ENCODE peak calls at places on chromosomes 12 and 14, in nine cellular contexts. S, J, A, T, O, K, G, M and Y are unnamed samples.

GRCh38 chr14:23725528-23725927 is 89.4 kb downstream of the DHRS2 start:
- DNase-seq in S (no peak), J (no peak), A (no peak), T (no peak), O (no peak), K (no peak), G (no peak), M (no peak), Y (no peak)

GRCh38 chr12:39764944-39765560 is 145.4 kb upstream of the ABCD2 start:
- DNase-seq in S (no peak), J (no peak), A (peak; percentile 82), T (no peak), O (no peak), K (peak; percentile 59), G (peak; percentile 55), M (peak; percentile 78), Y (no peak)

GRCh38 chr14:52563120-52563519 is 10.5 kb downstream of the GPR137C start:
- DNase-seq in S (no peak), J (no peak), A (peak; percentile 17), T (no peak), O (no peak), K (peak; percentile 76), G (no peak), M (peak; percentile 84), Y (no peak)

GRCh38 chr14:100878271-100879146 is 25.0 kb downstream of the RTL1 start:
- DNase-seq in S (no peak), J (no peak), A (no peak), T (no peak), O (peak; percentile 28), K (no peak), G (no peak), M (no peak), Y (no peak)

GRCh38 chr12:21026302-21026701 is 104.7 kb upstream of the SLCO1B1 start:
- DNase-seq in S (no peak), J (no peak), A (no peak), T (no peak), O (no peak), K (no peak), G (peak; percentile 15), M (no peak), Y (no peak)

GRCh38 chr12:47997321-47997720 is 7.0 kb downstream of the COL2A1 start:
- DNase-seq in S (no peak), J (no peak), A (no peak), T (no peak), O (no peak), K (no peak), G (no peak), M (no peak), Y (no peak)

GRCh38 chr14:28142400-28143015 is 624.1 kb upstream of the FOXG1 start:
- DNase-seq in S (no peak), J (peak; percentile 36), A (peak; percentile 10), T (no peak), O (no peak), K (peak; percentile 1), G (peak; percentile 29), M (no peak), Y (no peak)

GRCh38 chr12:124506145-124506831 is 61.1 kb downstream of the NCOR2 start:
- DNase-seq in S (peak; percentile 82), J (peak; percentile 72), A (peak; percentile 69), T (no peak), O (peak; percentile 96), K (peak; percentile 78), G (no peak), M (peak; percentile 76), Y (no peak)

GRCh38 chr12:29614926-29615325 is 117.4 kb upstream of the OVCH1 start:
- DNase-seq in S (no peak), J (no peak), A (peak; percentile 80), T (no peak), O (no peak), K (peak; percentile 68), G (no peak), M (peak; percentile 38), Y (no peak)

GRCh38 chr12:111045941-111046340 is 125.6 kb upstream of the MYL2 start:
- DNase-seq in S (no peak), J (no peak), A (no peak), T (no peak), O (no peak), K (no peak), G (no peak), M (no peak), Y (no peak)

GRCh38 chr12:21697829-21698630 is 40.4 kb upstream of the LDHB start:
- DNase-seq in S (no peak), J (no peak), A (peak; percentile 79), T (peak; percentile 23), O (no peak), K (peak; percentile 59), G (peak; percentile 42), M (peak; percentile 48), Y (no peak)

GRCh38 chr14:97178781-97179180 is 381.6 kb downstream of the VRK1 start:
- DNase-seq in S (no peak), J (no peak), A (no peak), T (no peak), O (no peak), K (no peak), G (no peak), M (peak; percentile 45), Y (no peak)

GRCh38 chr12:28569698-28570411 is 379.6 kb downstream of the CCDC91 start:
- DNase-seq in S (no peak), J (no peak), A (peak; percentile 84), T (no peak), O (no peak), K (peak; percentile 88), G (peak; percentile 61), M (peak; percentile 82), Y (no peak)

GRCh38 chr12:48060474-48060873 is 45.4 kb downstream of the SENP1 start:
- DNase-seq in S (no peak), J (no peak), A (no peak), T (no peak), O (no peak), K (no peak), G (no peak), M (no peak), Y (no peak)

GRCh38 chr14:31090872-31091764 is 64.9 kb upstream of the STRN3 start:
- DNase-seq in S (no peak), J (no peak), A (peak; percentile 94), T (no peak), O (no peak), K (peak; percentile 95), G (peak; percentile 74), M (peak; percentile 96), Y (no peak)

GRCh38 chr12:90024261-90024660 is 315.6 kb upstream of the ATP2B1 start:
- DNase-seq in S (no peak), J (no peak), A (peak; percentile 75), T (no peak), O (no peak), K (peak; percentile 67), G (peak; percentile 62), M (peak; percentile 6), Y (no peak)

GRCh38 chr12:128418944-128419343 is 152.0 kb downstream of the TMEM132C start:
- DNase-seq in S (no peak), J (no peak), A (no peak), T (no peak), O (no peak), K (no peak), G (no peak), M (no peak), Y (no peak)

GRCh38 chr14:24366375-24366663 is 1.7 kb upstream of the NFATC4 start:
- DNase-seq in S (no peak), J (no peak), A (no peak), T (no peak), O (no peak), K (no peak), G (no peak), M (no peak), Y (no peak)

GRCh38 chr14:68686212-68686478 is 106.7 kb downstream of the ZFP36L1 start:
- DNase-seq in S (no peak), J (no peak), A (no peak), T (no peak), O (no peak), K (no peak), G (no peak), M (no peak), Y (no peak)

GRCh38 chr12:85568395-85569103 is 267.7 kb downstream of the RASSF9 start:
- DNase-seq in S (no peak), J (no peak), A (no peak), T (no peak), O (no peak), K (no peak), G (no peak), M (no peak), Y (no peak)

GRCh38 chr14:68762944-68763831 is 29.7 kb downstream of the ZFP36L1 start:
- DNase-seq in S (no peak), J (peak; percentile 87), A (peak; percentile 46), T (no peak), O (peak; percentile 95), K (peak; percentile 75), G (no peak), M (peak; percentile 92), Y (peak; percentile 77)

GRCh38 chr14:74855021-74855420 is 20.9 kb downstream of the PROX2 start:
- DNase-seq in S (no peak), J (no peak), A (no peak), T (no peak), O (no peak), K (no peak), G (no peak), M (no peak), Y (no peak)

GRCh38 chr12:68342966-68343365 is 10.8 kb upstream of the MDM1 start:
- DNase-seq in S (no peak), J (no peak), A (no peak), T (no peak), O (no peak), K (no peak), G (no peak), M (no peak), Y (peak; percentile 10)

GRCh38 chr12:30795410-30795659 is 40.6 kb upstream of the CAPRIN2 start:
- DNase-seq in S (no peak), J (no peak), A (no peak), T (peak; percentile 16), O (no peak), K (no peak), G (no peak), M (no peak), Y (no peak)
- H3K4me3 ChIP-seq in S (peak overlapping the region; percentile 68), J (no peak overlapping the region), A (peak overlapping the region; percentile 85), T (peak overlapping the region; percentile 41), O (peak overlapping the region; percentile 46), K (peak overlapping the region; percentile 73), G (peak overlapping the region; percentile 73), M (peak overlapping the region; percentile 88), Y (no peak overlapping the region)

GRCh38 chr12:779745-780734 is 27.7 kb downstream of the WNK1 start:
- DNase-seq in S (no peak), J (no peak), A (peak; percentile 68), T (no peak), O (no peak), K (peak; percentile 59), G (peak; percentile 39), M (peak; percentile 80), Y (no peak)
- H3K4me3 ChIP-seq in S (no peak overlapping the region), J (no peak overlapping the region), A (peak overlapping the region; percentile 65), T (peak overlapping the region; percentile 2), O (no peak overlapping the region), K (peak overlapping the region; percentile 9), G (peak overlapping the region; percentile 23), M (peak overlapping the region; percentile 55), Y (no peak overlapping the region)

GRCh38 chr12:114671321-114671663 is 12.7 kb downstream of the TBX3 start:
- DNase-seq in S (no peak), J (peak; percentile 41), A (peak; percentile 39), T (no peak), O (no peak), K (peak; percentile 31), G (no peak), M (peak; percentile 19), Y (no peak)
- H3K4me3 ChIP-seq in S (no peak overlapping the region), J (peak overlapping the region; percentile 64), A (peak overlapping the region; percentile 61), T (no peak overlapping the region), O (peak overlapping the region; percentile 29), K (peak overlapping the region; percentile 92), G (no peak overlapping the region), M (peak overlapping the region; percentile 71), Y (no peak overlapping the region)

GRCh38 chr14:80940146-80940545 is 1.4 kb downstream of the CEP128 start:
- DNase-seq in S (no peak), J (no peak), A (no peak), T (no peak), O (no peak), K (no peak), G (no peak), M (peak; percentile 22), Y (no peak)
- H3K4me3 ChIP-seq in S (no peak overlapping the region), J (no peak overlapping the region), A (no peak overlapping the region), T (no peak overlapping the region), O (no peak overlapping the region), K (no peak overlapping the region), G (no peak overlapping the region), M (no peak overlapping the region), Y (no peak overlapping the region)